ENCODE peak calls at places on chromosome X, in six cellular contexts. F is CD8-positive, alpha-beta T cell; Y is fibroblast of lung; L is PC-3; M is prostate gland; H is WERI-Rb-1. V is an unnamed sample.

GRCh38 chrX:14377427-14377826 is 151.9 kb upstream of the GLRA2 start:
- DNase-seq in F (no peak), Y (no peak), L (no peak), M (no peak), H (no peak), V (no peak)

GRCh38 chrX:98331407-98331806 is 1447.7 kb downstream of the RPA4 start:
- DNase-seq in F (no peak), Y (no peak), L (no peak), M (no peak), H (no peak), V (no peak)

GRCh38 chrX:16658284-16658683 is 8.3 kb downstream of the S100G start:
- DNase-seq in F (no peak), Y (peak; percentile 24), L (peak; percentile 88), M (no peak), H (no peak), V (peak; percentile 32)

GRCh38 chrX:24153175-24153795 is 3.8 kb downstream of the ZFX start:
- DNase-seq in F (peak; percentile 23), Y (no peak), L (no peak), M (no peak), H (no peak), V (no peak)

GRCh38 chrX:6021316-6022091 is 207.2 kb downstream of the NLGN4X start:
- DNase-seq in F (no peak), Y (no peak), L (peak; percentile 58), M (peak; percentile 3), H (peak; percentile 53), V (peak; percentile 25)

GRCh38 chrX:72712094-72712755 is 1.9 kb downstream of the PHKA1 start:
- DNase-seq in F (no peak), Y (peak; percentile 45), L (peak; percentile 47), M (no peak), H (no peak), V (peak; percentile 10)

GRCh38 chrX:107014927-107015326 is 14.9 kb upstream of the MORC4 start:
- DNase-seq in F (no peak), Y (no peak), L (no peak), M (no peak), H (no peak), V (no peak)

GRCh38 chrX:78517124-78517523 is 142.0 kb downstream of the RTL3 start:
- DNase-seq in F (peak; percentile 47), Y (no peak), L (peak; percentile 80), M (no peak), H (no peak), V (peak; percentile 24)

GRCh38 chrX:18542131-18542530 is 116.7 kb downstream of the CDKL5 start:
- DNase-seq in F (no peak), Y (no peak), L (no peak), M (no peak), H (no peak), V (no peak)

GRCh38 chrX:31279359-31279758 is 207.5 kb upstream of the FTHL17 start:
- DNase-seq in F (no peak), Y (no peak), L (peak; percentile 3), M (no peak), H (peak; percentile 22), V (peak; percentile 12)

GRCh38 chrX:101230636-101231035 is 11.1 kb downstream of the DRP2 start:
- DNase-seq in F (no peak), Y (peak; percentile 1), L (peak; percentile 17), M (no peak), H (no peak), V (peak; percentile 25)

GRCh38 chrX:124388562-124388961 is 42.2 kb downstream of the SH2D1A start:
- DNase-seq in F (peak; percentile 56), Y (peak; percentile 51), L (peak; percentile 64), M (peak; percentile 11), H (peak; percentile 34), V (peak; percentile 39)

GRCh38 chrX:11791090-11791489 is 33.1 kb downstream of the MSL3 start:
- DNase-seq in F (no peak), Y (no peak), L (peak; percentile 9), M (no peak), H (no peak), V (no peak)

GRCh38 chrX:100207331-100208024 is 202.6 kb downstream of the PCDH19 start:
- DNase-seq in F (no peak), Y (no peak), L (no peak), M (no peak), H (no peak), V (no peak)

GRCh38 chrX:38595801-38596200 is 34.5 kb downstream of the TSPAN7 start:
- DNase-seq in F (no peak), Y (no peak), L (no peak), M (no peak), H (no peak), V (no peak)

GRCh38 chrX:110432831-110433230 is 74.2 kb downstream of the RTL9 start:
- DNase-seq in F (no peak), Y (no peak), L (no peak), M (no peak), H (no peak), V (no peak)

GRCh38 chrX:13338985-13339384 is 19.1 kb upstream of the ATXN3L start:
- DNase-seq in F (no peak), Y (no peak), L (no peak), M (no peak), H (no peak), V (no peak)

GRCh38 chrX:30888526-30889146 is 418 bp downstream of the TAB3 start:
- DNase-seq in F (no peak), Y (peak; percentile 5), L (no peak), M (no peak), H (peak; percentile 10), V (no peak)

GRCh38 chrX:74535633-74536141 is 78.7 kb downstream of the RLIM start:
- DNase-seq in F (peak; percentile 22), Y (peak; percentile 61), L (peak; percentile 66), M (peak; percentile 54), H (peak; percentile 36), V (peak; percentile 27)

GRCh38 chrX:99172958-99173357 is 1237.1 kb downstream of the PCDH19 start:
- DNase-seq in F (no peak), Y (no peak), L (no peak), M (no peak), H (no peak), V (no peak)

GRCh38 chrX:1391370-1391706 is 575 bp downstream of the SLC25A6 start:
- DNase-seq in F (no peak), Y (no peak), L (peak; percentile 76), M (no peak), H (peak; percentile 89), V (no peak)

GRCh38 chrX:137034508-137034872 is 695 bp upstream of the GPR101 start:
- DNase-seq in F (no peak), Y (no peak), L (no peak), M (no peak), H (no peak), V (no peak)

GRCh38 chrX:137031517-137032377 is 2.0 kb downstream of the GPR101 start:
- DNase-seq in F (no peak), Y (peak; percentile 29), L (peak; percentile 48), M (no peak), H (peak; percentile 24), V (peak; percentile 28)

GRCh38 chrX:137032378-137032694 is 1.5 kb downstream of the GPR101 start:
- DNase-seq in F (no peak), Y (no peak), L (no peak), M (no peak), H (no peak), V (no peak)

GRCh38 chrX:137033774-137034507 is at the start of gene GPR101:
- DNase-seq in F (no peak), Y (no peak), L (no peak), M (no peak), H (no peak), V (no peak)

DNA sequence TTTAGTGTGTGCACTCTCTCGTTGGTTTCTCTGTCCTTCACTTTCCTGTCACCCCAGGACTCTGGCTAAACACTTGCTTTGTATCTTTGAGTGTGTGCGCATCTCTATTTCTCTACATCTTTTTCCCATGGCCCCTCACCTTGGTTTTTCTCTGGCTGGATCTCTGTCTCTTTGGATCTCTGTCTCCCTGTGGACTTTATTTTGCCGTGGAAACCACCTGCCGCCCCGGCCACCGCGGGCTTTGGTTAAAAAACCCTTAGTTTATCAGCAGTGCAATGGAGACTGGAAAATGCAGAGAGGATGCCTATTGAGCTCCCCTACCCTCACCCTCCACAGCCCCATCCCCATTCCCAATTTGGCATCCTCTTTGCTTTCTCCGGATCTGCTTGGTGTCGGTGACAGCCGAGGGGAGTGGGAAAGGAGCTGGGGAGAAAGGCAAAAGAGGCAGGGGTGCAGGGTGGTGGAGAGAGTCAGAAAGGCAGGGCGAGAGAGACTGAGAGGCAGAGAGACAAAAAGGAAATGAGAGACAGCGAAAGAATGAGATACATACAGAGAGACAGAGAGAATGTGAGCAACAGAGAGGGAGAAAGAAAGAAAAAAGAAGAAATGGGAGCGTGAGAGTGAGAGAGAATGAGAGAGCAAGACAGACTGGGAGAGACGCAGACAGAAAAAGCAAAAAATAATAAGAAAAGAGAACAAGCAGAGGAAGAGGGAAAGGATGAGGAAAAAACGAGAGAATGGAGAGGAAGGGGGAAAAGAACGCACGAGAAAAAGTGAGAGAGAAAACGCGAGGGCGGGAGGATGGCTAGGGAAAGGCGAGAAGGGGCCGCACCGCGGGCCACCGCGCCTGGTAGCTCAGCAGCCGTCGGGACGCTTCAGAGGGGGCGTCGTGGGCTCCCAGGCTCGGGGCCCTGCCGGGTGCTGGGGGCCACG is 688 bp downstream of the GPR101 start:
- DNase-seq in F (no peak), Y (no peak), L (no peak), M (no peak), H (no peak), V (no peak)
- H3K4me3 ChIP-seq in F (peak overlapping the region; percentile 55), Y (no peak overlapping the region), L (peak overlapping the region; percentile 66), M (no peak overlapping the region), H (no peak overlapping the region), V (no peak overlapping the region)

GRCh38 chrX:136128743-136129142 is 18.6 kb upstream of the FHL1 start:
- DNase-seq in F (no peak), Y (no peak), L (no peak), M (no peak), H (no peak), V (no peak)
- TF ChIP-seq CTCF in F (no peak), Y (no peak), L (no peak), M (no peak), H (no peak), V (no peak)

DNA sequence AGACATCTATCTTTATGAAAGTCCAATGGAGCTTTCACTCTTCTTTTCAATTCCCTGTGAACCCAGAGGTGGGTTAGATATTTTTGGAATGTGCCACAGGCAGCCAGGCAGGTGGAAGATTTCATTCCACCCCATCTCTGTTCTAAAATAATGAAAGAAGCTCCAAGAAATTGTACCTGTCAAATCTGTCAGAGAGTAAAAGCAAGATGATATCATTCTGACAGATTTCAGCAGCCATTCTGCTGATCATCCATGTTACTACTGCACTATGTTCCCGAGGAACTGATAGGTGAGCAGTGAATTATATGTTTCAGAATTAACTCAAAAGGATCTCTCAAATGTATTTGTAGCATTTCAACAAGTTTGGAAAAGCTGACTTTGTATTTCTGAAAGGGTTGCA is 339.5 kb upstream of the SPANXN4 start:
- DNase-seq in F (no peak), Y (no peak), L (no peak), M (no peak), H (no peak), V (no peak)
- H3K27ac ChIP-seq in F (no peak overlapping the region), Y (no peak overlapping the region), L (no peak overlapping the region), M (no peak overlapping the region), H (no peak overlapping the region), V (no peak overlapping the region)

GRCh38 chrX:115229337-115229991 is 4.4 kb downstream of the LRCH2 start:
- DNase-seq in F (no peak), Y (no peak), L (no peak), M (no peak), H (no peak), V (no peak)

GRCh38 chrX:115232933-115233496 is 881 bp downstream of the LRCH2 start:
- DNase-seq in F (no peak), Y (no peak), L (no peak), M (no peak), H (no peak), V (no peak)

GRCh38 chrX:115234220-115234557 is 293 bp upstream of the LRCH2 start:
- DNase-seq in F (no peak), Y (peak; percentile 56), L (no peak), M (no peak), H (no peak), V (no peak)

GRCh38 chrX:115233497-115234219 is at the start of gene LRCH2:
- DNase-seq in F (no peak), Y (no peak), L (no peak), M (peak; percentile 9), H (peak; percentile 71), V (no peak)
- H3K4me3 ChIP-seq in F (no peak within 1 kb of the TSS), Y (peak within 1 kb of the TSS; percentile 74), L (peak within 1 kb of the TSS; percentile 42), M (peak within 1 kb of the TSS; percentile 45), H (peak within 1 kb of the TSS; percentile 49), V (peak within 1 kb of the TSS; percentile 70)

V was measured in brain microvascular endothelial cell.